ENCODE peak calls at places on chromosome 4, in nine cellular contexts. S is fibroblast of lung; R is mammary epithelial cell; P is CD4-positive, CD25-positive, alpha-beta regulatory T cell; L is right lobe of liver; V is psoas muscle; G is A549; N is CD4-positive, alpha-beta memory T cell; H is colonic mucosa. U is an unnamed sample.
A peak's percentile ranks its signal among the peaks of the same experiment; 100 is the strongest.

GRCh38 chr4:67460574-67460973 is 84.7 kb downstream of the CENPC start:
- DNase-seq in G (no peak), N (no peak), L (no peak), V (no peak), R (no peak), S (no peak), P (no peak), H (no peak), U (no peak)

GRCh38 chr4:81343536-81343935 is 128.2 kb downstream of the RASGEF1B start:
- DNase-seq in H (no peak), R (no peak), S (no peak), P (no peak), L (no peak), N (no peak), G (no peak), V (no peak), U (no peak)

GRCh38 chr4:127586922-127587571 is 45.7 kb upstream of the INTU start:
- DNase-seq in V (no peak), H (no peak), L (no peak), N (no peak), S (peak; percentile 51), R (peak; percentile 45), G (peak; percentile 55), P (no peak), U (peak; percentile 59)

GRCh38 chr4:100461796-100462195 is 56.0 kb downstream of the EMCN start:
- DNase-seq in L (no peak), N (no peak), V (no peak), G (peak; percentile 34), P (no peak), S (peak; percentile 15), R (no peak), H (no peak), U (no peak)

GRCh38 chr4:53477666-53478065 is 100.2 kb downstream of the FIP1L1 start:
- DNase-seq in H (no peak), N (no peak), R (no peak), V (no peak), P (no peak), G (no peak), S (peak; percentile 23), L (no peak), U (no peak)

GRCh38 chr4:1086011-1086410 is 27.4 kb downstream of the RNF212 start:
- DNase-seq in G (no peak), H (no peak), P (no peak), N (no peak), V (no peak), L (no peak), R (no peak), S (no peak), U (no peak)

GRCh38 chr4:99693164-99693563 is 35.5 kb upstream of the C4orf54 start:
- DNase-seq in V (no peak), H (no peak), R (no peak), P (no peak), N (no peak), L (no peak), S (no peak), G (no peak), U (no peak)

GRCh38 chr4:152680988-152681731 is 1.4 kb upstream of the TMEM154 start:
- DNase-seq in V (no peak), N (no peak), S (peak; percentile 95), R (peak; percentile 98), L (no peak), G (peak; percentile 38), H (no peak), P (no peak), U (no peak)

GRCh38 chr4:140851032-140851636 is 94.9 kb upstream of the TBC1D9 start:
- DNase-seq in R (peak; percentile 45), V (no peak), S (peak; percentile 43), P (no peak), H (peak; percentile 65), N (peak; percentile 14), G (peak; percentile 49), L (no peak), U (peak; percentile 84)

GRCh38 chr4:151014521-151015457 is at the start of gene LRBA:
- DNase-seq in L (peak; percentile 86), V (peak; percentile 72), P (peak; percentile 86), N (peak; percentile 87), S (peak; percentile 45), H (peak; percentile 95), G (peak; percentile 74), R (peak; percentile 89), U (peak; percentile 71)

GRCh38 chr4:83821493-83821892 is 285.6 kb downstream of the GPAT3 start:
- DNase-seq in S (no peak), H (no peak), R (no peak), V (no peak), N (no peak), P (no peak), L (no peak), G (no peak), U (no peak)
- H3K27ac ChIP-seq in S (no peak overlapping the region), H (no peak overlapping the region), R (no peak overlapping the region), V (no peak overlapping the region), N (no peak overlapping the region), P (no peak overlapping the region), L (no peak overlapping the region), G (no peak overlapping the region), U (no peak overlapping the region)

GRCh38 chr4:6857009-6857882 is 52.4 kb upstream of the TBC1D14 start:
- DNase-seq in G (no peak), H (no peak), N (no peak), V (no peak), R (no peak), S (no peak), P (no peak), L (no peak), U (no peak)

GRCh38 chr4:6854098-6854744 is 55.4 kb upstream of the TBC1D14 start:
- DNase-seq in P (no peak), H (no peak), S (no peak), N (no peak), V (no peak), L (no peak), R (no peak), G (no peak), U (no peak)

GRCh38 chr4:6855692-6856297 is 53.8 kb upstream of the TBC1D14 start:
- DNase-seq in H (no peak), L (no peak), V (no peak), G (peak; percentile 71), N (peak; percentile 40), R (no peak), P (peak; percentile 58), S (peak; percentile 77), U (peak; percentile 55)

GRCh38 chr4:6858997-6859396 is 50.6 kb upstream of the TBC1D14 start:
- DNase-seq in P (no peak), L (no peak), N (no peak), R (no peak), H (no peak), G (no peak), S (no peak), V (no peak), U (no peak)

DNA sequence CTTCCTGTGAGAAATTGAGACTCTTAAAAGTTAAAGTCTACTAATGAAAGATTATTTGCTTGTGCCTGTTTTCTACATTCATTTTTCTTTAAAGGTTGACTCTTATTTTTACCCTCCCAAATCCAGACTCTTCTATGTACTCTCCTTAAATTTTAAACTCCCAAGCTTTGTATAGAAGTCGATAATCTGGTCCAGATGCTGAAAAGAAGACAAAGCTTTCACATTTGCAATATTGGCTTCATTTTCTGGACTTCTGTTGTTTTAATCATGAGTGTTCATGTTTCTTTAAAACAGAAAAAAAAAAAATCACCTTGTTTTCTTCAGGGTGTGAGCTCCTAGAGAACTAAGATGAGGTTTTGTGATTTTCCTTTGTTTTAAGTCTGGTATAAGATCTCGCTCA is 53.2 kb upstream of the TBC1D14 start:
- DNase-seq in V (no peak), S (no peak), G (no peak), R (no peak), H (no peak), N (no peak), P (no peak), L (no peak), U (no peak)
- H3K27ac ChIP-seq in V (peak overlapping the region; percentile 87), S (peak overlapping the region; percentile 53), G (peak overlapping the region; percentile 73), R (no peak overlapping the region), H (no peak overlapping the region), N (no peak overlapping the region), P (peak overlapping the region; percentile 71), L (peak overlapping the region; percentile 1), U (peak overlapping the region; percentile 62)

GRCh38 chr4:73438048-73438447 is 2.0 kb downstream of the AFP start:
- DNase-seq in P (no peak), R (no peak), H (no peak), S (no peak), G (no peak), V (no peak), L (no peak), N (no peak), U (no peak)

GRCh38 chr4:73437558-73437956 is 1.5 kb downstream of the AFP start:
- DNase-seq in V (no peak), S (no peak), R (no peak), H (no peak), N (no peak), L (no peak), P (no peak), G (no peak), U (no peak)

GRCh38 chr4:73439445-73439844 is 3.4 kb downstream of the AFP start:
- DNase-seq in S (no peak), G (no peak), P (no peak), L (no peak), H (no peak), R (no peak), N (no peak), V (no peak), U (no peak)

GRCh38 chr4:73439991-73440390 is 4.0 kb downstream of the AFP start:
- DNase-seq in G (no peak), L (no peak), R (no peak), S (no peak), H (no peak), N (no peak), P (no peak), V (no peak), U (no peak)

DNA sequence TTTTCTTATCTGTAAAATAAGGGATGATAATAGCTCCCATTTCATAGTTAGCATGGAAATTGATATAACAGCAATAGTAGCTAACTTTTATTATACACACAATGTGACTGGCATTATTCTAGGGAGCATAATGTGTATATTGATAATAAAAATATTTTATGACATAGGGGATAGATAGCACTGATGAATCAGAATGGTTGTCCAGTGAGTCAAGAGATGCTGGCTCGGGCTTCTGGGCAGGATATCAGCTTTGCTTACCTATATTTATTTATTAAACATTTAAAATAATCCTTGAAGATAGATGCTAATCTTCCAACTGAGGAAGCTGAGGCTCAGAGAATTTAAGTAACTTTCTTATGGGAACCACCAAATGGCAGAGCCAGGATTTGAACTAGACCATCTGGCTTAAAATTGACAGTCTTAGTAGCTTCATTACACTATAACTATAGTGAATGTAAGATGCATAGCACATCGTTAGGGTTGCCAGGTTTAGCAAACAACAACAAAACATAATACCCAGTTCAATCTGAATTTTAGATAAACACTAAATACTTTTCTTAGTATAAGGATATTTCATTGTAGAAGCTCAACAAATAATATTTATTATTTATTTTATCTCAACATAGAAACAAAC is 2.7 kb downstream of the AFP start:
- DNase-seq in P (no peak), H (no peak), G (no peak), S (no peak), N (no peak), R (no peak), V (no peak), L (no peak), U (no peak)
- H3K27ac ChIP-seq in P (no peak overlapping the region), H (no peak overlapping the region), G (no peak overlapping the region), S (no peak overlapping the region), N (no peak overlapping the region), R (no peak overlapping the region), V (no peak overlapping the region), L (no peak overlapping the region), U (no peak overlapping the region)

GRCh38 chr4:184174571-184175488 is 42.8 kb downstream of the ENPP6 start:
- DNase-seq in S (no peak), V (no peak), G (no peak), N (no peak), R (peak; percentile 14), L (no peak), P (no peak), H (no peak), U (no peak)

GRCh38 chr4:184177271-184177670 is 40.4 kb downstream of the ENPP6 start:
- DNase-seq in R (no peak), V (no peak), H (no peak), G (no peak), P (no peak), N (no peak), L (no peak), S (no peak), U (no peak)
- H3K27ac ChIP-seq in R (no peak overlapping the region), V (no peak overlapping the region), H (no peak overlapping the region), G (no peak overlapping the region), P (no peak overlapping the region), N (no peak overlapping the region), L (no peak overlapping the region), S (no peak overlapping the region), U (no peak overlapping the region)

U was measured in SJCRH30.